ENCODE peak calls at places on chromosomes 3 and 15, in ten cellular contexts. C, E, K, R, O, Z, G, W, X and T are unnamed samples.
A peak's percentile ranks its signal among the peaks of the same experiment; 100 is the strongest.

GRCh38 chr3:155676252-155676981 is 68.5 kb downstream of the PLCH1 start:
- DNase-seq in C (no peak), E (no peak), K (no peak), R (no peak), O (no peak), Z (peak; percentile 62), G (no peak), W (peak; percentile 13), X (no peak), T (no peak)

GRCh38 chr15:22888120-22888859 is 49.8 kb downstream of the NIPA2 start:
- DNase-seq in C (no peak), E (no peak), K (no peak), R (no peak), O (peak; percentile 22), Z (peak; percentile 99), G (no peak), W (no peak), X (no peak), T (no peak)

GRCh38 chr15:91291673-91292072 is 191.6 kb downstream of the SV2B start:
- DNase-seq in C (peak; percentile 35), E (no peak), K (no peak), R (no peak), O (no peak), Z (no peak), G (no peak), W (peak; percentile 30), X (no peak), T (no peak)

GRCh38 chr3:141798455-141798854 is 35.2 kb downstream of the GRK7 start:
- DNase-seq in C (no peak), E (no peak), K (no peak), R (no peak), O (no peak), Z (peak; percentile 67), G (no peak), W (peak; percentile 20), X (no peak), T (no peak)

GRCh38 chr3:18446067-18446793 is 21.1 kb upstream of the SATB1 start:
- DNase-seq in C (no peak), E (no peak), K (no peak), R (no peak), O (no peak), Z (no peak), G (no peak), W (peak; percentile 14), X (no peak), T (no peak)

GRCh38 chr3:41117398-41117870 is 81.9 kb upstream of the CTNNB1 start:
- DNase-seq in C (peak; percentile 86), E (peak; percentile 68), K (peak; percentile 95), R (peak; percentile 66), O (peak; percentile 98), Z (peak; percentile 97), G (peak; percentile 83), W (peak; percentile 15), X (peak; percentile 88), T (peak; percentile 82)

GRCh38 chr3:142952272-142953193 is 10.9 kb downstream of the PAQR9 start:
- DNase-seq in C (no peak), E (no peak), K (no peak), R (no peak), O (no peak), Z (no peak), G (no peak), W (no peak), X (no peak), T (no peak)

GRCh38 chr3:106428565-106428994 is 559.8 kb upstream of the CBLB start:
- DNase-seq in C (no peak), E (no peak), K (no peak), R (no peak), O (no peak), Z (peak; percentile 100), G (peak; percentile 17), W (no peak), X (peak; percentile 75), T (no peak)

GRCh38 chr15:66578286-66578875 is 12.6 kb upstream of the LCTL start:
- DNase-seq in C (peak; percentile 21), E (no peak), K (no peak), R (no peak), O (no peak), Z (peak; percentile 60), G (no peak), W (no peak), X (no peak), T (no peak)

GRCh38 chr3:138329127-138329983 is at the start of gene NME9:
- DNase-seq in C (peak; percentile 87), E (peak; percentile 85), K (peak; percentile 94), R (no peak), O (peak; percentile 94), Z (peak; percentile 71), G (peak; percentile 86), W (peak; percentile 99), X (peak; percentile 93), T (peak; percentile 89)

GRCh38 chr3:125143982-125144652 is 68.4 kb downstream of the SLC12A8 start:
- DNase-seq in C (no peak), E (no peak), K (peak; percentile 78), R (no peak), O (no peak), Z (peak; percentile 77), G (no peak), W (no peak), X (no peak), T (no peak)

GRCh38 chr15:55789066-55789660 is 46.2 kb upstream of the PRTG start:
- DNase-seq in C (peak; percentile 23), E (no peak), K (no peak), R (no peak), O (no peak), Z (no peak), G (no peak), W (peak; percentile 19), X (no peak), T (peak; percentile 13)

DNA sequence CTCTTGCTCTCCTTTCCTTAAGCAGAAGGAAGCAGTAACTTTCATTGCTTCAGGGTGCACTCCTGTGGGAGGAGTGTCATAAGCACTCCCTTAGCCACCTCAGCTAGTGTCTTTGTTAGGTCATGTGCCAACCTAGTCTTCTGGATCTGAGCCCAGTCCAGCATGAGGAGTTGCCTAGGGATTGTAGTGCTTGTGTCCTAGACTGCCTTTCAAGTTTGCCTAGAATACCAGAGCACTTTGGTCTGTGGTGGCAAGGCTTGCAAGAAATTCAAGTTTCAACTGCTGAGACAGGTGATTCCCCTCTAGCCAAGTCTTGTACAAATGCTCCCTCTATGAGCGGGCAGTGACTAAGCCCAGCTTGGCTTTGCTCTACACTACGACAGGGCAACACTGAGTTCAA is 633.6 kb downstream of the ZNF385D start:
- DNase-seq in C (no peak), E (no peak), K (no peak), R (no peak), O (no peak), Z (no peak), G (no peak), W (no peak), X (no peak), T (no peak)
- H3K9me3 ChIP-seq in C (peaks cover 6% of the 10 kb centered on the region), E (no peaks in the 10 kb centered on the region), K (peaks cover 19% of the 10 kb centered on the region), R (no peaks in the 10 kb centered on the region), O (no peaks in the 10 kb centered on the region), Z (no peaks in the 10 kb centered on the region), G (no peaks in the 10 kb centered on the region), W (no peaks in the 10 kb centered on the region), X (no peaks in the 10 kb centered on the region), T (peaks cover 10% of the 10 kb centered on the region)

GRCh38 chr3:188947401-188947982 is 224.3 kb upstream of the TPRG1 start:
- DNase-seq in C (peak; percentile 73), E (no peak), K (peak; percentile 89), R (no peak), O (peak; percentile 93), Z (peak; percentile 73), G (peak; percentile 88), W (peak; percentile 96), X (peak; percentile 90), T (no peak)
- H3K4me1 ChIP-seq in C (peaks cover 59% of the 10 kb centered on the region), E (no peaks in the 10 kb centered on the region), K (peaks cover 96% of the 10 kb centered on the region), R (no peaks in the 10 kb centered on the region), O (peaks cover 53% of the 10 kb centered on the region), Z (peaks cover 33% of the 10 kb centered on the region), G (peaks cover 44% of the 10 kb centered on the region), W (peaks cover 12% of the 10 kb centered on the region), X (peaks cover 32% of the 10 kb centered on the region), T (no peaks in the 10 kb centered on the region)

GRCh38 chr15:62121273-62122015 is 43.6 kb downstream of the C2CD4B start:
- DNase-seq in C (no peak), E (no peak), K (no peak), R (no peak), O (no peak), Z (no peak), G (no peak), W (no peak), X (no peak), T (no peak)

GRCh38 chr15:62119224-62119925 is 45.7 kb downstream of the C2CD4B start:
- DNase-seq in C (peak; percentile 44), E (no peak), K (no peak), R (no peak), O (no peak), Z (peak; percentile 97), G (no peak), W (no peak), X (no peak), T (no peak)

GRCh38 chr15:62122249-62122648 is 42.8 kb downstream of the C2CD4B start:
- DNase-seq in C (no peak), E (no peak), K (no peak), R (no peak), O (no peak), Z (no peak), G (no peak), W (no peak), X (no peak), T (peak; percentile 47)

GRCh38 chr15:62119926-62120273 is 45.2 kb downstream of the C2CD4B start:
- DNase-seq in C (no peak), E (no peak), K (no peak), R (no peak), O (no peak), Z (no peak), G (no peak), W (no peak), X (no peak), T (no peak)

GRCh38 chr15:62120776-62121175 is 44.3 kb downstream of the C2CD4B start:
- DNase-seq in C (no peak), E (no peak), K (no peak), R (no peak), O (no peak), Z (no peak), G (no peak), W (no peak), X (no peak), T (no peak)
- H3K27me3 ChIP-seq in C (no peaks in the 10 kb centered on the region), E (no peaks in the 10 kb centered on the region), K (no peaks in the 10 kb centered on the region), R (no peaks in the 10 kb centered on the region), O (no peaks in the 10 kb centered on the region), Z (no peaks in the 10 kb centered on the region), G (no peaks in the 10 kb centered on the region), W (no peaks in the 10 kb centered on the region), X (no peaks in the 10 kb centered on the region), T (no peaks in the 10 kb centered on the region)

DNA sequence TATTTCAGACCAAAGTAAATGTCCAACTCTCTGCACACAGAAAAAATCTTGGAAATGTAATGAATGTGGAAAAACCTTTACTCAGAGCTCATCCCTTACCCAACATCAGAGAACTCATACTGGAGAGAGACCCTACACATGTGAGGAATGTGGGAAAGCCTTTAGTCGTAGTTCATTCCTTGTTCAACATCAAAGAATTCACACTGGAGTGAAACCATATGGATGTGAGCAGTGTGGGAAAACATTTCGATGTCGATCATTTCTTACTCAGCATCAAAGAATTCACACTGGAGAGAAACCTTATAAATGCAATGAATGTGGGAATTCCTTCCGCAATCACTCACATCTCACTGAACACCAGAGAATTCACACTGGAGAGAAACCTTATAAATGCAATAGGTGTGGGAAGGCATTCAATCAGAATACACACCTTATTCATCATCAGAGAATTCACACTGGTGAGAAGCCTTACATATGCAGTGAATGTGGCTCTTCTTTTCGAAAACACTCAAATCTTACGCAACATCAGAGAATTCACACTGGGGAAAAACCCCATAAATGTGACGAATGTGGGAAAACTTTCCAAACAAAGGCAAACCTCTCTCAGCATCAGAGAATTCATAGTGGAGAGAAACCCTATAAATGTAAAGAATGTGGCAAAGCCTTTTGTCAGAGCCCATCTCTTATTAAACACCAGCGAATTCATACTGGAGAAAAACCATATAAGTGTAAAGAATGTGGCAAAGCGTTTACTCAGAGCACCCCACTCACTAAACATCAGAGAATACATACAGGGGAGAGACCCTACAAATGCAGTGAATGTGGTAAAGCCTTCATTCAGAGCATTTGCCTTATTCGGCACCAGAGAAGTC is 8.0 kb upstream of the ZNF501 start:
- DNase-seq in C (no peak), E (no peak), K (no peak), R (no peak), O (no peak), Z (peak; percentile 13), G (no peak), W (no peak), X (no peak), T (no peak)
- H3K9me3 ChIP-seq in C (peaks cover 46% of the 10 kb centered on the region), E (peaks cover 68% of the 10 kb centered on the region), K (peaks cover 100% of the 10 kb centered on the region), R (peaks cover 35% of the 10 kb centered on the region), O (peaks cover 84% of the 10 kb centered on the region), Z (peaks cover 66% of the 10 kb centered on the region), G (peaks cover 98% of the 10 kb centered on the region), W (peaks cover 42% of the 10 kb centered on the region), X (peaks cover 85% of the 10 kb centered on the region), T (peaks cover 56% of the 10 kb centered on the region)